ENCODE peak calls at places on chromosomes 12 and 14, in eight cellular contexts. One of them, this sample, is unnamed.

GRCh38 chr12:112868459-112869041 is 38.2 kb upstream of the OAS1 start:
- DNase-seq in ovary: no peak
- DNase-seq in cardiac fibroblast: no peak
- DNase-seq in mesothelial cell of epicardium: no peak
- DNase-seq in lower lobe of right lung: no peak
- DNase-seq in upper lobe of right lung: no peak
- DNase-seq in GM12878: no peak
- DNase-seq in HFFc6: no peak
- DNase-seq in this sample: no peak

GRCh38 chr14:99195602-99196309 is 76.2 kb downstream of the BCL11B start:
- DNase-seq in ovary: no peak
- DNase-seq in cardiac fibroblast: no peak
- DNase-seq in mesothelial cell of epicardium: peak
- DNase-seq in lower lobe of right lung: no peak
- DNase-seq in upper lobe of right lung: no peak
- DNase-seq in GM12878: no peak
- DNase-seq in HFFc6: no peak
- DNase-seq in this sample: peak

GRCh38 chr12:5000204-5000603 is 43.5 kb upstream of the KCNA5 start:
- DNase-seq in ovary: no peak
- DNase-seq in cardiac fibroblast: no peak
- DNase-seq in mesothelial cell of epicardium: no peak
- DNase-seq in lower lobe of right lung: no peak
- DNase-seq in upper lobe of right lung: no peak
- DNase-seq in GM12878: no peak
- DNase-seq in HFFc6: no peak
- DNase-seq in this sample: peak

GRCh38 chr14:71190691-71191090 is 283.4 kb downstream of the PCNX1 start:
- DNase-seq in ovary: no peak
- DNase-seq in cardiac fibroblast: no peak
- DNase-seq in mesothelial cell of epicardium: no peak
- DNase-seq in lower lobe of right lung: no peak
- DNase-seq in upper lobe of right lung: no peak
- DNase-seq in GM12878: no peak
- DNase-seq in HFFc6: no peak
- DNase-seq in this sample: no peak

GRCh38 chr12:1083086-1083887 is 92.3 kb downstream of the ERC1 start:
- DNase-seq in ovary: no peak
- DNase-seq in cardiac fibroblast: no peak
- DNase-seq in mesothelial cell of epicardium: no peak
- DNase-seq in lower lobe of right lung: no peak
- DNase-seq in upper lobe of right lung: no peak
- DNase-seq in GM12878: no peak
- DNase-seq in HFFc6: peak
- DNase-seq in this sample: no peak

GRCh38 chr14:102691763-102692162 is 85.5 kb upstream of the TRAF3 start:
- DNase-seq in ovary: no peak
- DNase-seq in cardiac fibroblast: no peak
- DNase-seq in mesothelial cell of epicardium: no peak
- DNase-seq in lower lobe of right lung: no peak
- DNase-seq in upper lobe of right lung: no peak
- DNase-seq in GM12878: no peak
- DNase-seq in HFFc6: no peak
- DNase-seq in this sample: no peak

GRCh38 chr14:24673059-24673458 is 39.1 kb upstream of the GZMB start:
- DNase-seq in ovary: no peak
- DNase-seq in cardiac fibroblast: no peak
- DNase-seq in mesothelial cell of epicardium: no peak
- DNase-seq in lower lobe of right lung: no peak
- DNase-seq in upper lobe of right lung: no peak
- DNase-seq in GM12878: no peak
- DNase-seq in HFFc6: no peak
- DNase-seq in this sample: no peak

GRCh38 chr12:96359328-96359727 is 40.9 kb downstream of the CDK17 start:
- DNase-seq in ovary: no peak
- DNase-seq in cardiac fibroblast: no peak
- DNase-seq in mesothelial cell of epicardium: no peak
- DNase-seq in lower lobe of right lung: no peak
- DNase-seq in upper lobe of right lung: no peak
- DNase-seq in GM12878: no peak
- DNase-seq in HFFc6: no peak
- DNase-seq in this sample: no peak

GRCh38 chr14:99066378-99066777 is 205.6 kb downstream of the BCL11B start:
- DNase-seq in ovary: no peak
- DNase-seq in cardiac fibroblast: no peak
- DNase-seq in mesothelial cell of epicardium: no peak
- DNase-seq in lower lobe of right lung: no peak
- DNase-seq in upper lobe of right lung: no peak
- DNase-seq in GM12878: no peak
- DNase-seq in HFFc6: no peak
- DNase-seq in this sample: no peak

GRCh38 chr12:52182456-52182855 is 9.4 kb downstream of the KRT80 start:
- DNase-seq in ovary: no peak
- DNase-seq in cardiac fibroblast: no peak
- DNase-seq in mesothelial cell of epicardium: no peak
- DNase-seq in lower lobe of right lung: no peak
- DNase-seq in upper lobe of right lung: no peak
- DNase-seq in GM12878: no peak
- DNase-seq in HFFc6: no peak
- DNase-seq in this sample: no peak

GRCh38 chr14:26775765-26776577 is 178.1 kb upstream of the NOVA1 start:
- DNase-seq in ovary: no peak
- DNase-seq in cardiac fibroblast: peak
- DNase-seq in mesothelial cell of epicardium: no peak
- DNase-seq in lower lobe of right lung: no peak
- DNase-seq in upper lobe of right lung: no peak
- DNase-seq in GM12878: no peak
- DNase-seq in HFFc6: no peak
- DNase-seq in this sample: no peak

GRCh38 chr12:46260153-46260912 is 8.5 kb downstream of the SLC38A1 start:
- DNase-seq in ovary: no peak
- DNase-seq in cardiac fibroblast: peak
- DNase-seq in mesothelial cell of epicardium: no peak
- DNase-seq in lower lobe of right lung: no peak
- DNase-seq in upper lobe of right lung: no peak
- DNase-seq in GM12878: no peak
- DNase-seq in HFFc6: peak
- DNase-seq in this sample: no peak

GRCh38 chr14:100304825-100305445 is 1.3 kb downstream of the SLC25A29 start:
- DNase-seq in ovary: peak
- DNase-seq in cardiac fibroblast: peak
- DNase-seq in mesothelial cell of epicardium: peak
- DNase-seq in lower lobe of right lung: peak
- DNase-seq in upper lobe of right lung: peak
- DNase-seq in GM12878: no peak
- DNase-seq in HFFc6: no peak
- DNase-seq in this sample: no peak

GRCh38 chr14:91317381-91318313 is 73.1 kb upstream of the GPR68 start:
- DNase-seq in ovary: peak
- DNase-seq in cardiac fibroblast: peak
- DNase-seq in mesothelial cell of epicardium: no peak
- DNase-seq in lower lobe of right lung: peak
- DNase-seq in upper lobe of right lung: peak
- DNase-seq in GM12878: no peak
- DNase-seq in HFFc6: no peak
- DNase-seq in this sample: peak

DNA sequence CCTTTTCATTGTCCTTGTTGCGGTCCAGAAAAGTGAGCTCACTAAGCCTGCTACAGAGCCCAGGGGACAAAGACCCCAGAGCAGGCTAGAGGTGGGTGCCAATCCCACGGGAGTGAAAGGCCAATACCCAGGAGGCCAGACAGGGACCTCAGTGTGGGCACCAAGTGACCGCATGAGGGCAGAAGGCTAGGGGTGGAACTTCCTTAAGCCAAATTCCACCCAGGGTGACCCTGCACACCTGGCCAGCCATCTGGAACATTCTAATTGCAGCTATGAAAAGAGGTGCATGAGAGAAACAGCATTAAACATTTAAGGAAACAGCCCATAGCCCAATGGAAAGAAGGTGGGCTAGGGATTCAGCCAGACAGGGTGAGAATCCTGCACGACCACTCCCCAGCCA is 19.4 kb downstream of the GLTP start:
- DNase-seq in ovary: no peak
- DNase-seq in cardiac fibroblast: no peak
- DNase-seq in mesothelial cell of epicardium: no peak
- DNase-seq in lower lobe of right lung: no peak
- DNase-seq in upper lobe of right lung: no peak
- DNase-seq in GM12878: no peak
- DNase-seq in HFFc6: no peak
- DNase-seq in this sample: no peak
- TF ChIP-seq CTCF in ovary: no peak
- TF ChIP-seq CTCF in cardiac fibroblast: no peak
- TF ChIP-seq CTCF in mesothelial cell of epicardium: no peak
- TF ChIP-seq CTCF in lower lobe of right lung: no peak
- TF ChIP-seq CTCF in upper lobe of right lung: no peak
- TF ChIP-seq CTCF in GM12878: no peak
- TF ChIP-seq CTCF in HFFc6: no peak
- TF ChIP-seq CTCF in this sample: no peak

GRCh38 chr12:69988601-69989194 is 163.7 kb downstream of the MYRFL start:
- DNase-seq in ovary: no peak
- DNase-seq in cardiac fibroblast: peak
- DNase-seq in mesothelial cell of epicardium: no peak
- DNase-seq in lower lobe of right lung: no peak
- DNase-seq in upper lobe of right lung: no peak
- DNase-seq in GM12878: no peak
- DNase-seq in HFFc6: peak
- DNase-seq in this sample: no peak

GRCh38 chr12:69984216-69984615 is 159.2 kb downstream of the MYRFL start:
- DNase-seq in ovary: no peak
- DNase-seq in cardiac fibroblast: no peak
- DNase-seq in mesothelial cell of epicardium: no peak
- DNase-seq in lower lobe of right lung: no peak
- DNase-seq in upper lobe of right lung: no peak
- DNase-seq in GM12878: no peak
- DNase-seq in HFFc6: no peak
- DNase-seq in this sample: no peak

GRCh38 chr12:69986109-69986508 is 161.1 kb downstream of the MYRFL start:
- DNase-seq in ovary: no peak
- DNase-seq in cardiac fibroblast: no peak
- DNase-seq in mesothelial cell of epicardium: no peak
- DNase-seq in lower lobe of right lung: no peak
- DNase-seq in upper lobe of right lung: no peak
- DNase-seq in GM12878: no peak
- DNase-seq in HFFc6: no peak
- DNase-seq in this sample: no peak

GRCh38 chr12:69987453-69988102 is 162.6 kb downstream of the MYRFL start:
- DNase-seq in ovary: no peak
- DNase-seq in cardiac fibroblast: peak
- DNase-seq in mesothelial cell of epicardium: no peak
- DNase-seq in lower lobe of right lung: no peak
- DNase-seq in upper lobe of right lung: no peak
- DNase-seq in GM12878: no peak
- DNase-seq in HFFc6: peak
- DNase-seq in this sample: no peak

DNA sequence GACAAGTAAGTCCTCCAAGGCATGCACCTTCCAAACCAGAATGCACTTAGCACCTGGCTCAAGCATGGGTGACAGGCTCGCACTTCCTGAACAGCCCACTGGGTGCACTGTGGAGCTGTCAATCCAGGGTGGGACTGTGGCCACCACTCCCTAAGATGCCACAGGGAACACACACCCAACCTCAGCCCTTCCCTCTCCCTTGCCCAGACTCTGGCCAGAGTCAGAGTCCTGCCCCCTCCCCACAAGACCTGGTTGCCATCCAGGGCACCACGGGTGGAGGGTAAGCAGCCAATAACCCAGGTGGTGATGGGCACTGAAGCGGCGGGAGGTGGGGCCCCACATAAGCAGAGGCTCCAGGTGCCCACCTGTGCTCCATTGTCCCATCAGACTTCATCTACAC is 160.6 kb downstream of the MYRFL start:
- DNase-seq in ovary: no peak
- DNase-seq in cardiac fibroblast: no peak
- DNase-seq in mesothelial cell of epicardium: no peak
- DNase-seq in lower lobe of right lung: no peak
- DNase-seq in upper lobe of right lung: no peak
- DNase-seq in GM12878: no peak
- DNase-seq in HFFc6: no peak
- DNase-seq in this sample: no peak
- TF ChIP-seq CTCF in ovary: no peak
- TF ChIP-seq CTCF in cardiac fibroblast: peak
- TF ChIP-seq CTCF in mesothelial cell of epicardium: no peak
- TF ChIP-seq CTCF in lower lobe of right lung: peak
- TF ChIP-seq CTCF in upper lobe of right lung: no peak
- TF ChIP-seq CTCF in GM12878: peak
- TF ChIP-seq CTCF in HFFc6: peak
- TF ChIP-seq CTCF in this sample: no peak

GRCh38 chr14:96698846-96699543 is 98.2 kb upstream of the VRK1 start:
- DNase-seq in ovary: no peak
- DNase-seq in cardiac fibroblast: no peak
- DNase-seq in mesothelial cell of epicardium: no peak
- DNase-seq in lower lobe of right lung: no peak
- DNase-seq in upper lobe of right lung: no peak
- DNase-seq in GM12878: peak
- DNase-seq in HFFc6: no peak
- DNase-seq in this sample: no peak
- TF ChIP-seq CTCF in ovary: no peak
- TF ChIP-seq CTCF in cardiac fibroblast: no peak
- TF ChIP-seq CTCF in mesothelial cell of epicardium: no peak
- TF ChIP-seq CTCF in lower lobe of right lung: no peak
- TF ChIP-seq CTCF in upper lobe of right lung: no peak
- TF ChIP-seq CTCF in GM12878: peak
- TF ChIP-seq CTCF in HFFc6: no peak
- TF ChIP-seq CTCF in this sample: peak

DNA sequence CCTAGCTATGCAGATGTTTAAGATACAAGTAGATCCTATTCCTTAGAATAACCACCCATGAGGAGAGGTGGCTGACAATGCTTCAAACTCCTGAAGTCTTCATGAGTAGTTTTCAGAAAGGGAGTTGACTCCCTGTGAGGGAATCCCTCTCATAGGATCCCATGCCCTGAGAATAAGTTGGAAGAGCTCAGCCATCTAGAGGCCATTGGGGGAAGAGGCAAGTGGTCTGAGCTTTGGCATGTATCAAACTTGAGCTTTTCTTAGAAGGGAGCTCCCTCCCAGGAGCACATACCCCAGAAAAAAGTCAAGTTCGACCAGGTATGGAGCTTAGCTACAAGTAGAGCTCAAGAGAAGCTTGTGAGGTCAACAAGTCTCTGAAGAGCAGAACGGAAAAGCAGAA is 165.7 kb upstream of the RBM19 start:
- DNase-seq in ovary: no peak
- DNase-seq in cardiac fibroblast: no peak
- DNase-seq in mesothelial cell of epicardium: no peak
- DNase-seq in lower lobe of right lung: no peak
- DNase-seq in upper lobe of right lung: no peak
- DNase-seq in GM12878: no peak
- DNase-seq in HFFc6: no peak
- DNase-seq in this sample: no peak
- TF ChIP-seq CTCF in ovary: no peak
- TF ChIP-seq CTCF in cardiac fibroblast: no peak
- TF ChIP-seq CTCF in mesothelial cell of epicardium: no peak
- TF ChIP-seq CTCF in lower lobe of right lung: no peak
- TF ChIP-seq CTCF in upper lobe of right lung: no peak
- TF ChIP-seq CTCF in GM12878: no peak
- TF ChIP-seq CTCF in HFFc6: peak
- TF ChIP-seq CTCF in this sample: no peak